ENCODE peak calls at places on chromosomes 6 and 20, in five cellular contexts. V is brain microvascular endothelial cell, C is fibroblast of mammary gland, S is lower lobe of right lung, B is AG09319. O is an unnamed sample.

GRCh38 chr6:42714098-42714761 is 8.2 kb downstream of the PRPH2 start:
- DNase-seq in V (peak; percentile 58), C (peak; percentile 38), S (no peak), B (no peak), O (no peak)

GRCh38 chr6:116779569-116780164 is 14.1 kb upstream of the FAM162B start:
- DNase-seq in V (no peak), C (peak; percentile 52), S (no peak), B (peak; percentile 5), O (no peak)

GRCh38 chr6:97133071-97133470 is 149.9 kb downstream of the MMS22L start:
- DNase-seq in V (peak; percentile 2), C (peak; percentile 23), S (no peak), B (no peak), O (no peak)

GRCh38 chr6:125136378-125136777 is 17.2 kb upstream of the TPD52L1 start:
- DNase-seq in V (no peak), C (no peak), S (no peak), B (no peak), O (no peak)

GRCh38 chr20:61608275-61609085 is 356.4 kb downstream of the CDH4 start:
- DNase-seq in V (no peak), C (peak; percentile 22), S (peak; percentile 18), B (no peak), O (no peak)

GRCh38 chr6:134714679-134715078 is 235.2 kb downstream of the ALDH8A1 start:
- DNase-seq in V (no peak), C (peak; percentile 74), S (peak; percentile 89), B (no peak), O (no peak)

GRCh38 chr6:106547961-106548453 is 81.3 kb downstream of the RTN4IP1 start:
- DNase-seq in V (peak; percentile 59), C (peak; percentile 88), S (no peak), B (no peak), O (no peak)

GRCh38 chr6:138105880-138106664 is 1.1 kb downstream of the PERP start:
- DNase-seq in V (no peak), C (no peak), S (no peak), B (no peak), O (no peak)

GRCh38 chr6:108581932-108582500 is 21.3 kb downstream of the FOXO3 start:
- DNase-seq in V (no peak), C (peak; percentile 49), S (no peak), B (no peak), O (no peak)

GRCh38 chr20:19077370-19078220 is 134.8 kb upstream of the SLC24A3 start:
- DNase-seq in V (no peak), C (no peak), S (no peak), B (no peak), O (no peak)

GRCh38 chr6:44373051-44373450 is 14.5 kb upstream of the CDC5L start:
- DNase-seq in V (no peak), C (no peak), S (no peak), B (no peak), O (no peak)

GRCh38 chr20:16267526-16267925 is 305.7 kb downstream of the KIF16B start:
- DNase-seq in V (no peak), C (no peak), S (no peak), B (no peak), O (no peak)

GRCh38 chr20:44112889-44113641 is 73.9 kb downstream of the JPH2 start:
- DNase-seq in V (no peak), C (no peak), S (no peak), B (no peak), O (no peak)

GRCh38 chr20:54042021-54042420 is 28.4 kb downstream of the BCAS1 start:
- DNase-seq in V (no peak), C (no peak), S (no peak), B (no peak), O (no peak)

GRCh38 chr6:49579649-49580048 is 29.2 kb downstream of the C6orf141 start:
- DNase-seq in V (no peak), C (no peak), S (no peak), B (no peak), O (no peak)

GRCh38 chr6:40999498-41000070 is 39.4 kb downstream of the UNC5CL start:
- DNase-seq in V (no peak), C (peak; percentile 74), S (peak; percentile 66), B (no peak), O (peak; percentile 63)
- TF ChIP-seq CTCF in V (peak; percentile 55), C (peak; percentile 53), S (peak; percentile 40), B (peak; percentile 38), O (peak; percentile 27)

GRCh38 chr20:45392733-45393132 is 14.6 kb upstream of the TP53TG5 start:
- DNase-seq in V (no peak), C (no peak), S (no peak), B (no peak), O (no peak)
- TF ChIP-seq CTCF in V (peak; percentile 16), C (no peak), S (no peak), B (no peak), O (no peak)

DNA sequence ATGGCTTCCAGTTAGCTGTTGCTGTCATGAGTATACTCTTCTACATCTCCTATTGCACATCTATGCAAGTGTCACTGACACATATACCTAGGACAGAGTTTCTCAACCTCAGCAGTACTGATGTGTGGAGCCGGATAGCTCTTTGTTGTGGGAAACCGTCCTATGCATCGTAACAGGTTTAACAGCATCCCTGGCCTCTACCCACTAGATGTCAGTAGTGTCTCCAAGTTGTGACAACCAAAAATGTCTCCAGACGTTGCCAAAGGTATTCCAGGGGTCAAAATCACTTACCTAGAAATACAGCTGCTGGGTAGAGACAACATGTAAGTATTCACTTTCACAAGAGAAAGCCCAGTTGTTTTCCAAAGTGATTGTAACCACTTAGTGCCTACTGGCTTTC is 637.6 kb downstream of the RNF144B start:
- DNase-seq in V (peak; percentile 72), C (peak; percentile 36), S (no peak), B (no peak), O (no peak)
- TF ChIP-seq CTCF in V (peak; percentile 79), C (peak; percentile 52), S (peak; percentile 51), B (peak; percentile 54), O (no peak)

GRCh38 chr6:40725390-40725789 is 138.2 kb upstream of the LRFN2 start:
- DNase-seq in V (no peak), C (no peak), S (no peak), B (no peak), O (no peak)

GRCh38 chr6:40723967-40724366 is 136.8 kb upstream of the LRFN2 start:
- DNase-seq in V (peak; percentile 37), C (peak; percentile 15), S (no peak), B (no peak), O (no peak)

GRCh38 chr6:40722553-40723258 is 135.5 kb upstream of the LRFN2 start:
- DNase-seq in V (peak; percentile 68), C (peak; percentile 19), S (no peak), B (no peak), O (no peak)

GRCh38 chr6:40722081-40722480 is 134.9 kb upstream of the LRFN2 start:
- DNase-seq in V (peak; percentile 35), C (no peak), S (no peak), B (no peak), O (no peak)

DNA sequence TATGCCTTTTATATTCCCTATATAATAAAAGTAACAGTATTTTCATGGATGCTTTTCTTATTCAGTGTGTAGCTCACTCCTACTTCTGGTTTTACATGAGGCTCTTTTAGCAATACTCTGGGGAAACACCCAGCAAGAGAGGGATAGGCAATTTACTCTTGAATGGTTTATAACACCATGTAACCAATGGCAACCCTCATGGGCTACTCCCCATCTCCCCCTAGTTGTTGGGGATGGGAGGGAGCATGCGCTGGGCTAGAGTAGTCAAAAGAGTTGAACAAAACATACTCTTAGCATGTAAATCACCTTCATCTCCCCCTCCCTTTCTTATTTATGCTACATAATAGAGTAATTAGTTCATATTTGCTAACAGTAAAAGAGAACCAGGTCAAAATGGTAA is 140.1 kb upstream of the LRFN2 start:
- DNase-seq in V (no peak), C (no peak), S (no peak), B (no peak), O (no peak)
- TF ChIP-seq CTCF in V (peak; percentile 22), C (no peak), S (no peak), B (no peak), O (no peak)